ENCODE peak calls at places on chromosome 20, in five cellular contexts. One of them, this sample, is unnamed.

GRCh38 chr20:34871966-34872603 is 571 bp downstream of the GGT7 start:
- DNase-seq in activated naive CD8-positive, alpha-beta T cell treated with anti-CD3 and anti-CD28 coated beads, Interleukin-2, amount 50 U/mL, for 24 hours: no peak
- DNase-seq in naive thymus-derived CD8-positive, alpha-beta T cell: no peak
- DNase-seq in hippocampal formation: no peak
- DNase-seq in CD8-positive, alpha-beta memory T cell: no peak
- DNase-seq in this sample: peak

GRCh38 chr20:51275816-51276215 is 252.9 kb upstream of the KCNG1 start:
- DNase-seq in activated naive CD8-positive, alpha-beta T cell treated with anti-CD3 and anti-CD28 coated beads, Interleukin-2, amount 50 U/mL, for 24 hours: no peak
- DNase-seq in naive thymus-derived CD8-positive, alpha-beta T cell: no peak
- DNase-seq in hippocampal formation: peak
- DNase-seq in CD8-positive, alpha-beta memory T cell: no peak
- DNase-seq in this sample: no peak

GRCh38 chr20:654427-654770 is 1.4 kb upstream of the SRXN1 start:
- DNase-seq in activated naive CD8-positive, alpha-beta T cell treated with anti-CD3 and anti-CD28 coated beads, Interleukin-2, amount 50 U/mL, for 24 hours: no peak
- DNase-seq in naive thymus-derived CD8-positive, alpha-beta T cell: no peak
- DNase-seq in hippocampal formation: no peak
- DNase-seq in CD8-positive, alpha-beta memory T cell: no peak
- DNase-seq in this sample: no peak

GRCh38 chr20:7695622-7696021 is 244.6 kb downstream of the HAO1 start:
- DNase-seq in activated naive CD8-positive, alpha-beta T cell treated with anti-CD3 and anti-CD28 coated beads, Interleukin-2, amount 50 U/mL, for 24 hours: no peak
- DNase-seq in naive thymus-derived CD8-positive, alpha-beta T cell: no peak
- DNase-seq in hippocampal formation: no peak
- DNase-seq in CD8-positive, alpha-beta memory T cell: no peak
- DNase-seq in this sample: no peak

GRCh38 chr20:19932170-19932667 is 84.9 kb upstream of the NAA20 start:
- DNase-seq in activated naive CD8-positive, alpha-beta T cell treated with anti-CD3 and anti-CD28 coated beads, Interleukin-2, amount 50 U/mL, for 24 hours: no peak
- DNase-seq in naive thymus-derived CD8-positive, alpha-beta T cell: no peak
- DNase-seq in hippocampal formation: no peak
- DNase-seq in CD8-positive, alpha-beta memory T cell: no peak
- DNase-seq in this sample: no peak

GRCh38 chr20:39004508-39004907 is 42.4 kb downstream of the DHX35 start:
- DNase-seq in activated naive CD8-positive, alpha-beta T cell treated with anti-CD3 and anti-CD28 coated beads, Interleukin-2, amount 50 U/mL, for 24 hours: no peak
- DNase-seq in naive thymus-derived CD8-positive, alpha-beta T cell: no peak
- DNase-seq in hippocampal formation: no peak
- DNase-seq in CD8-positive, alpha-beta memory T cell: no peak
- DNase-seq in this sample: peak

GRCh38 chr20:12936020-12936419 is 72.8 kb upstream of the SPTLC3 start:
- DNase-seq in activated naive CD8-positive, alpha-beta T cell treated with anti-CD3 and anti-CD28 coated beads, Interleukin-2, amount 50 U/mL, for 24 hours: no peak
- DNase-seq in naive thymus-derived CD8-positive, alpha-beta T cell: no peak
- DNase-seq in hippocampal formation: no peak
- DNase-seq in CD8-positive, alpha-beta memory T cell: no peak
- DNase-seq in this sample: no peak

GRCh38 chr20:14896569-14896968 is 559.2 kb upstream of the FLRT3 start:
- DNase-seq in activated naive CD8-positive, alpha-beta T cell treated with anti-CD3 and anti-CD28 coated beads, Interleukin-2, amount 50 U/mL, for 24 hours: no peak
- DNase-seq in naive thymus-derived CD8-positive, alpha-beta T cell: no peak
- DNase-seq in hippocampal formation: no peak
- DNase-seq in CD8-positive, alpha-beta memory T cell: no peak
- DNase-seq in this sample: no peak

GRCh38 chr20:62583424-62583920 is 58.8 kb upstream of the SLCO4A1 start:
- DNase-seq in activated naive CD8-positive, alpha-beta T cell treated with anti-CD3 and anti-CD28 coated beads, Interleukin-2, amount 50 U/mL, for 24 hours: no peak
- DNase-seq in naive thymus-derived CD8-positive, alpha-beta T cell: no peak
- DNase-seq in hippocampal formation: peak
- DNase-seq in CD8-positive, alpha-beta memory T cell: no peak
- DNase-seq in this sample: no peak

GRCh38 chr20:1327827-1328679 is 886 bp downstream of the SDCBP2 start:
- DNase-seq in activated naive CD8-positive, alpha-beta T cell treated with anti-CD3 and anti-CD28 coated beads, Interleukin-2, amount 50 U/mL, for 24 hours: no peak
- DNase-seq in naive thymus-derived CD8-positive, alpha-beta T cell: no peak
- DNase-seq in hippocampal formation: no peak
- DNase-seq in CD8-positive, alpha-beta memory T cell: no peak
- DNase-seq in this sample: no peak

GRCh38 chr20:2872304-2873009 is 824 bp upstream of the PTPRA start:
- DNase-seq in activated naive CD8-positive, alpha-beta T cell treated with anti-CD3 and anti-CD28 coated beads, Interleukin-2, amount 50 U/mL, for 24 hours: peak
- DNase-seq in naive thymus-derived CD8-positive, alpha-beta T cell: peak
- DNase-seq in hippocampal formation: peak
- DNase-seq in CD8-positive, alpha-beta memory T cell: peak
- DNase-seq in this sample: peak

This sample was measured in NCI-H1092 treated with DMSO at 0.1 percent for 48 hours.